ENCODE peak calls at places on chromosomes 12 and 14, in six cellular contexts. R is NCI-H1436; O is stimulated activated CD8-positive, alpha-beta memory T cell treated with anti-CD3 and anti-CD28 coated beads, Interleukin-4, amount 100 ng/mL, for 48 hours; Y is AG04450; Z is stimulated activated CD4-positive, alpha-beta T cell treated with anti-CD3 and anti-CD28 coated beads, Interleukin-4, amount 100 ng/mL, for 48 hours; X is NCI-H2029 treated with DMSO at 0.1 percent for 48 hours. S is an unnamed sample.

GRCh38 chr12:11724888-11725310 is 75.4 kb downstream of the ETV6 start:
- DNase-seq in R (no peak), O (no peak), Y (no peak), Z (no peak), X (no peak), S (no peak)

GRCh38 chr12:119775246-119775895 is 101.7 kb downstream of the CIT start:
- DNase-seq in R (no peak), O (no peak), Y (no peak), Z (no peak), X (no peak), S (no peak)

GRCh38 chr14:26765768-26766550 is 168.1 kb upstream of the NOVA1 start:
- DNase-seq in R (no peak), O (no peak), Y (no peak), Z (no peak), X (no peak), S (no peak)

GRCh38 chr12:124024790-124025189 is 51.8 kb downstream of the ZNF664 start:
- DNase-seq in R (no peak), O (no peak), Y (no peak), Z (no peak), X (no peak), S (no peak)

GRCh38 chr12:26651566-26652188 is 181.3 kb downstream of the ITPR2 start:
- DNase-seq in R (peak; percentile 23), O (peak; percentile 73), Y (peak; percentile 60), Z (peak; percentile 25), X (peak; percentile 46), S (peak; percentile 8)

GRCh38 chr14:20469890-20470858 is 968 bp downstream of the PNP start:
- DNase-seq in R (no peak), O (peak; percentile 70), Y (no peak), Z (peak; percentile 58), X (peak; percentile 47), S (peak; percentile 35)

GRCh38 chr12:105948331-105948730 is 190.4 kb downstream of the NUAK1 start:
- DNase-seq in R (no peak), O (no peak), Y (no peak), Z (no peak), X (no peak), S (no peak)

GRCh38 chr12:26473291-26473690 is 277.9 kb downstream of the SSPN start:
- DNase-seq in R (no peak), O (no peak), Y (no peak), Z (no peak), X (no peak), S (peak; percentile 51)

GRCh38 chr12:115700896-115701465 is 576.5 kb downstream of the MED13L start:
- DNase-seq in R (no peak), O (no peak), Y (no peak), Z (no peak), X (no peak), S (no peak)

S was measured in GM18507.